ENCODE peak calls at places on chromosome 18, in ten cellular contexts. One of them, this sample, is unnamed.

GRCh38 chr18:48924621-48925601 is 25.9 kb downstream of the SMAD7 start:
- DNase-seq in neural progenitor cell: peak; percentile 44
- DNase-seq in GM10248: no peak
- DNase-seq in nephron progenitor cell: no peak
- DNase-seq in mammary epithelial cell: no peak
- DNase-seq in astrocyte of the spinal cord: no peak
- DNase-seq in pancreas: no peak
- DNase-seq in HFF-Myc: no peak
- DNase-seq in right atrium auricular region: no peak
- DNase-seq in right lobe of liver: no peak
- DNase-seq in this sample: no peak

GRCh38 chr18:55421612-55422381 is 166.2 kb downstream of the TCF4 start:
- DNase-seq in neural progenitor cell: no peak
- DNase-seq in pancreas: no peak
- DNase-seq in nephron progenitor cell: no peak
- DNase-seq in GM10248: no peak
- DNase-seq in mammary epithelial cell: peak; percentile 67
- DNase-seq in right atrium auricular region: no peak
- DNase-seq in astrocyte of the spinal cord: peak; percentile 55
- DNase-seq in right lobe of liver: no peak
- DNase-seq in HFF-Myc: no peak
- DNase-seq in this sample: no peak

GRCh38 chr18:32881009-32881408 is 108.2 kb upstream of the KLHL14 start:
- DNase-seq in mammary epithelial cell: no peak
- DNase-seq in right atrium auricular region: no peak
- DNase-seq in astrocyte of the spinal cord: no peak
- DNase-seq in right lobe of liver: no peak
- DNase-seq in pancreas: no peak
- DNase-seq in neural progenitor cell: no peak
- DNase-seq in nephron progenitor cell: no peak
- DNase-seq in HFF-Myc: no peak
- DNase-seq in GM10248: no peak
- DNase-seq in this sample: no peak

GRCh38 chr18:80193701-80194100 is 53.6 kb downstream of the PARD6G start:
- DNase-seq in mammary epithelial cell: no peak
- DNase-seq in nephron progenitor cell: no peak
- DNase-seq in neural progenitor cell: no peak
- DNase-seq in right lobe of liver: no peak
- DNase-seq in right atrium auricular region: peak; percentile 38
- DNase-seq in GM10248: no peak
- DNase-seq in astrocyte of the spinal cord: no peak
- DNase-seq in HFF-Myc: no peak
- DNase-seq in pancreas: no peak
- DNase-seq in this sample: no peak

GRCh38 chr18:80176334-80177080 is 67.4 kb downstream of the ADNP2 start:
- DNase-seq in right lobe of liver: no peak
- DNase-seq in neural progenitor cell: no peak
- DNase-seq in mammary epithelial cell: no peak
- DNase-seq in pancreas: no peak
- DNase-seq in HFF-Myc: no peak
- DNase-seq in right atrium auricular region: no peak
- DNase-seq in GM10248: no peak
- DNase-seq in nephron progenitor cell: no peak
- DNase-seq in astrocyte of the spinal cord: no peak
- DNase-seq in this sample: no peak

GRCh38 chr18:27377251-27377650 is 192.1 kb upstream of the CHST9 start:
- DNase-seq in HFF-Myc: no peak
- DNase-seq in neural progenitor cell: no peak
- DNase-seq in astrocyte of the spinal cord: peak; percentile 77
- DNase-seq in pancreas: no peak
- DNase-seq in right lobe of liver: no peak
- DNase-seq in GM10248: no peak
- DNase-seq in nephron progenitor cell: no peak
- DNase-seq in mammary epithelial cell: peak; percentile 92
- DNase-seq in right atrium auricular region: no peak
- DNase-seq in this sample: no peak

GRCh38 chr18:40867452-40867851 is 1087.6 kb upstream of the PIK3C3 start:
- DNase-seq in pancreas: no peak
- DNase-seq in GM10248: no peak
- DNase-seq in HFF-Myc: peak; percentile 12
- DNase-seq in nephron progenitor cell: no peak
- DNase-seq in astrocyte of the spinal cord: peak; percentile 78
- DNase-seq in right lobe of liver: no peak
- DNase-seq in right atrium auricular region: no peak
- DNase-seq in mammary epithelial cell: peak; percentile 93
- DNase-seq in neural progenitor cell: no peak
- DNase-seq in this sample: no peak

GRCh38 chr18:56598422-56598821 is 40.0 kb downstream of the TXNL1 start:
- DNase-seq in right lobe of liver: no peak
- DNase-seq in mammary epithelial cell: no peak
- DNase-seq in nephron progenitor cell: no peak
- DNase-seq in GM10248: no peak
- DNase-seq in pancreas: no peak
- DNase-seq in astrocyte of the spinal cord: no peak
- DNase-seq in neural progenitor cell: peak; percentile 5
- DNase-seq in HFF-Myc: no peak
- DNase-seq in right atrium auricular region: no peak
- DNase-seq in this sample: no peak

GRCh38 chr18:45521777-45522176 is 93.5 kb upstream of the SLC14A2 start:
- DNase-seq in HFF-Myc: no peak
- DNase-seq in neural progenitor cell: no peak
- DNase-seq in right atrium auricular region: peak; percentile 67
- DNase-seq in pancreas: no peak
- DNase-seq in astrocyte of the spinal cord: peak; percentile 40
- DNase-seq in right lobe of liver: no peak
- DNase-seq in nephron progenitor cell: no peak
- DNase-seq in GM10248: no peak
- DNase-seq in mammary epithelial cell: peak; percentile 34
- DNase-seq in this sample: no peak

GRCh38 chr18:58887613-58887963 is 22.9 kb downstream of the ZNF532 start:
- DNase-seq in mammary epithelial cell: peak; percentile 91
- DNase-seq in astrocyte of the spinal cord: peak; percentile 75
- DNase-seq in right lobe of liver: no peak
- DNase-seq in neural progenitor cell: no peak
- DNase-seq in HFF-Myc: no peak
- DNase-seq in right atrium auricular region: peak; percentile 80
- DNase-seq in pancreas: no peak
- DNase-seq in nephron progenitor cell: no peak
- DNase-seq in GM10248: peak; percentile 38
- DNase-seq in this sample: peak; percentile 67

GRCh38 chr18:68121826-68122225 is 593.1 kb downstream of the TMX3 start:
- DNase-seq in pancreas: no peak
- DNase-seq in GM10248: no peak
- DNase-seq in nephron progenitor cell: no peak
- DNase-seq in right atrium auricular region: no peak
- DNase-seq in astrocyte of the spinal cord: no peak
- DNase-seq in right lobe of liver: no peak
- DNase-seq in HFF-Myc: no peak
- DNase-seq in neural progenitor cell: no peak
- DNase-seq in mammary epithelial cell: peak; percentile 40
- DNase-seq in this sample: no peak

GRCh38 chr18:678482-679182 is 21.2 kb downstream of the TYMS start:
- DNase-seq in pancreas: no peak
- DNase-seq in GM10248: no peak
- DNase-seq in right lobe of liver: no peak
- DNase-seq in nephron progenitor cell: no peak
- DNase-seq in neural progenitor cell: no peak
- DNase-seq in right atrium auricular region: no peak
- DNase-seq in astrocyte of the spinal cord: no peak
- DNase-seq in mammary epithelial cell: no peak
- DNase-seq in HFF-Myc: no peak
- DNase-seq in this sample: no peak

GRCh38 chr18:69895081-69896047 is 52.3 kb downstream of the CD226 start:
- DNase-seq in right lobe of liver: no peak
- DNase-seq in astrocyte of the spinal cord: no peak
- DNase-seq in HFF-Myc: no peak
- DNase-seq in right atrium auricular region: no peak
- DNase-seq in GM10248: no peak
- DNase-seq in neural progenitor cell: no peak
- DNase-seq in nephron progenitor cell: no peak
- DNase-seq in pancreas: no peak
- DNase-seq in mammary epithelial cell: no peak
- DNase-seq in this sample: no peak

GRCh38 chr18:30522288-30522929 is 520.1 kb downstream of the DSC3 start:
- DNase-seq in mammary epithelial cell: no peak
- DNase-seq in nephron progenitor cell: no peak
- DNase-seq in HFF-Myc: no peak
- DNase-seq in right lobe of liver: no peak
- DNase-seq in right atrium auricular region: no peak
- DNase-seq in neural progenitor cell: no peak
- DNase-seq in astrocyte of the spinal cord: no peak
- DNase-seq in pancreas: no peak
- DNase-seq in GM10248: no peak
- DNase-seq in this sample: no peak

GRCh38 chr18:75884728-75885127 is 457.2 kb upstream of the SMIM21 start:
- DNase-seq in neural progenitor cell: no peak
- DNase-seq in right lobe of liver: no peak
- DNase-seq in astrocyte of the spinal cord: no peak
- DNase-seq in mammary epithelial cell: no peak
- DNase-seq in HFF-Myc: no peak
- DNase-seq in right atrium auricular region: no peak
- DNase-seq in nephron progenitor cell: no peak
- DNase-seq in GM10248: no peak
- DNase-seq in pancreas: no peak
- DNase-seq in this sample: no peak

DNA sequence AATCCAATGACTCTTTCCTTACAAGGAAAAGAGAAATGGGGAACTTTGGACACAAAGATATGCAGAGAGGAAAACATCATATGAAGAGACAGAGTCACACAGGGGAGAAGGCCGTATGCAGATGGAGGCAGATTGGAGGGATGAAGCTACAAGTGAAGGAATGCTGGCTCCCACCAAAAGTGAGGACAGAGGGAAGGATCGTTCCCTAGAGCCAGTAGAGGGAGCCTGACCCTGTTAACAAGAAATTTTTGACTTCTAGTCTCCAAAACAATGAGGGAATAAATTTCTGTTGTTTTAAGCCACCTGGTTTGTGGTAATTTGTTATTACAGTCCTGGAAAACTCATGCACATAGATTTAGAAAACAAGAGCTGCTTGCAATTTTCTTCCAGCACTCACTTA is 169.3 kb downstream of the PMAIP1 start:
- DNase-seq in right atrium auricular region: no peak
- DNase-seq in nephron progenitor cell: no peak
- DNase-seq in GM10248: no peak
- DNase-seq in right lobe of liver: no peak
- DNase-seq in astrocyte of the spinal cord: no peak
- DNase-seq in mammary epithelial cell: no peak
- DNase-seq in neural progenitor cell: no peak
- DNase-seq in pancreas: no peak
- DNase-seq in HFF-Myc: no peak
- DNase-seq in this sample: no peak
- TF ChIP-seq CTCF in right atrium auricular region: no peak
- TF ChIP-seq CTCF in nephron progenitor cell: no peak
- TF ChIP-seq CTCF in GM10248: no peak
- TF ChIP-seq CTCF in right lobe of liver: no peak
- TF ChIP-seq CTCF in astrocyte of the spinal cord: peak; percentile 28
- TF ChIP-seq CTCF in mammary epithelial cell: no peak
- TF ChIP-seq CTCF in neural progenitor cell: peak; percentile 13
- TF ChIP-seq CTCF in pancreas: no peak
- TF ChIP-seq CTCF in HFF-Myc: no peak
- TF ChIP-seq CTCF in this sample: no peak

DNA sequence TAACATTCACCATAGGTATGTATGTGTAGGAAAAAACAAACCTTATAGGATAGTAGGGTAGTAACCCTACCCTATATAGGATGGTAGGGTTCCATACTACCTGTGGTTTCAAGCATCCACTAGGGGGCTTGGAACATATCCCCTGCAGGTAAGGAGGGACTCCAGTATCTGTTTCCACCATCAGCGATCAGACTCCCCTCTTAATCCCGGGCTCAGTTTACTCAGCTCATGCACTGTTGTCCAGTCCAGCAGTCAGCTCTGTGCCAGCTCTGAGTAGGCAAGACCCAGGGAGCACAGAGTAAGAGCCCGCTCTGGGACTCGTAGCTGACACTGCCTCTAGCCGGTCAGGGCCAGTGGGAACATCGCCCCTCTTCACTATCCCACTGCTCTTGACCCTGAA is 61.7 kb downstream of the MEX3C start:
- DNase-seq in right atrium auricular region: no peak
- DNase-seq in mammary epithelial cell: no peak
- DNase-seq in nephron progenitor cell: no peak
- DNase-seq in right lobe of liver: no peak
- DNase-seq in astrocyte of the spinal cord: no peak
- DNase-seq in GM10248: no peak
- DNase-seq in HFF-Myc: no peak
- DNase-seq in pancreas: no peak
- DNase-seq in neural progenitor cell: no peak
- DNase-seq in this sample: no peak
- TF ChIP-seq CTCF in right atrium auricular region: no peak
- TF ChIP-seq CTCF in mammary epithelial cell: peak; percentile 12
- TF ChIP-seq CTCF in nephron progenitor cell: peak; percentile 23
- TF ChIP-seq CTCF in right lobe of liver: peak; percentile 26
- TF ChIP-seq CTCF in astrocyte of the spinal cord: peak; percentile 38
- TF ChIP-seq CTCF in GM10248: no peak
- TF ChIP-seq CTCF in HFF-Myc: peak; percentile 29
- TF ChIP-seq CTCF in pancreas: no peak
- TF ChIP-seq CTCF in neural progenitor cell: peak; percentile 53
- TF ChIP-seq CTCF in this sample: peak; percentile 57

DNA sequence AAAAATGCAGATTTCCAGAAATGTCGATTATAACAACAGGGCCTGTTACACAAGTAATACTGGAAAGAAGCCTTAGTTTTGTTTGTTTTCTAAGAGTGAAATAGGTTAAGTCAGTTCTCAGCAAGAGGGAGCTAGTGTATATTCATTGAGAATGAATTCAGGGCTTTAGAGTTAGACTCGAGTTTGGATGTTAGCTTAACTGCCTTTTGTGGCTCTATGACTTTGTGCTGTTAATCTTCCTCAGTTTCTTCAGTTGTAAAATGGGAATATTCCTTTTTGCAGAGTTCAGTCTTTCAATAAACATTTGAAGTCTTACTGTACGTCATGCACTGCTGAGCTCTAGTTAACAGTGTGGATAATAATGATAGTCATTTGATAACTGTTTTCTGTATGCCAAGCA is 989 bp downstream of the NDUFV2 start:
- DNase-seq in right lobe of liver: no peak
- DNase-seq in mammary epithelial cell: peak; percentile 29
- DNase-seq in GM10248: no peak
- DNase-seq in right atrium auricular region: no peak
- DNase-seq in nephron progenitor cell: no peak
- DNase-seq in HFF-Myc: no peak
- DNase-seq in pancreas: no peak
- DNase-seq in neural progenitor cell: no peak
- DNase-seq in astrocyte of the spinal cord: peak; percentile 56
- DNase-seq in this sample: no peak
- TF ChIP-seq CTCF in right lobe of liver: peak; percentile 39
- TF ChIP-seq CTCF in mammary epithelial cell: peak; percentile 6
- TF ChIP-seq CTCF in GM10248: peak; percentile 36
- TF ChIP-seq CTCF in right atrium auricular region: no peak
- TF ChIP-seq CTCF in nephron progenitor cell: no peak
- TF ChIP-seq CTCF in HFF-Myc: no peak
- TF ChIP-seq CTCF in pancreas: no peak
- TF ChIP-seq CTCF in neural progenitor cell: no peak
- TF ChIP-seq CTCF in astrocyte of the spinal cord: peak; percentile 5
- TF ChIP-seq CTCF in this sample: no peak

DNA sequence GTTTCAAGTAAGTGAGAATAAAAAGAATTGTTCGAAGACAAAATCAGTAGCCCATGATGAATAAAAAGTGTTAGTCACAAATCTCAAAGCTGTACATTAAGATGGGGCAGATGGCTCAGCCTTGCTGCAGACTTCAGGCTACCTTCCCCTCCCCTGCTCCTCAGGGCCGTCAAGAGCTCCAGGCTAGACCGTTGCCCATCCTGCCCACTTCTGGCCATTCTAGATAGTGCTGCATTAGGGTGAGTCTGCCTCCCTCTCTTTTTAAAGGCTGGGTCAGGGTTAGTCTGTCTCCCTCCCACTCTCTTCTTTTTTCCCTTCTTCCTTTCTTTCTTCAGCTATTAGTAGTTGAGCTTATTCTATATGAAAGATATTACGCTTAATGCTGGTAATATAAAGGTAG is 86.0 kb downstream of the MAPRE2 start:
- DNase-seq in astrocyte of the spinal cord: no peak
- DNase-seq in neural progenitor cell: peak; percentile 47
- DNase-seq in GM10248: no peak
- DNase-seq in mammary epithelial cell: no peak
- DNase-seq in right lobe of liver: no peak
- DNase-seq in HFF-Myc: no peak
- DNase-seq in pancreas: no peak
- DNase-seq in right atrium auricular region: no peak
- DNase-seq in nephron progenitor cell: no peak
- DNase-seq in this sample: no peak
- TF ChIP-seq CTCF in astrocyte of the spinal cord: peak; percentile 36
- TF ChIP-seq CTCF in neural progenitor cell: peak; percentile 38
- TF ChIP-seq CTCF in GM10248: no peak
- TF ChIP-seq CTCF in mammary epithelial cell: no peak
- TF ChIP-seq CTCF in right lobe of liver: no peak
- TF ChIP-seq CTCF in HFF-Myc: peak; percentile 26
- TF ChIP-seq CTCF in pancreas: no peak
- TF ChIP-seq CTCF in right atrium auricular region: no peak
- TF ChIP-seq CTCF in nephron progenitor cell: no peak
- TF ChIP-seq CTCF in this sample: no peak

This sample was measured in GM06990.